ENCODE peak calls at places on chromosomes 12 and 14, in four cellular contexts. B is cardiac fibroblast, S is AG04450, J is lower leg skin. M is an unnamed sample.

GRCh38 chr12:1540690-1541089 is 53.7 kb downstream of the FBXL14 start:
- DNase-seq in B (no peak), S (no peak), J (no peak), M (no peak)

GRCh38 chr12:48296586-48297396 is 53.9 kb downstream of the ZNF641 start:
- DNase-seq in B (peak; percentile 83), S (peak; percentile 10), J (peak; percentile 89), M (peak; percentile 88)

GRCh38 chr14:54642950-54643695 is 76.2 kb downstream of the SAMD4A start:
- DNase-seq in B (peak; percentile 65), S (no peak), J (no peak), M (no peak)

GRCh38 chr12:79725987-79726386 is 35.2 kb upstream of the PAWR start:
- DNase-seq in B (peak; percentile 50), S (peak; percentile 24), J (no peak), M (no peak)

GRCh38 chr12:66648336-66648735 is 30.5 kb downstream of the GRIP1 start:
- DNase-seq in B (no peak), S (no peak), J (no peak), M (no peak)

GRCh38 chr14:31529053-31529452 is 32.2 kb upstream of the NUBPL start:
- DNase-seq in B (no peak), S (no peak), J (no peak), M (no peak)

GRCh38 chr12:95262808-95263207 is 45.2 kb downstream of the VEZT start:
- DNase-seq in B (peak; percentile 61), S (no peak), J (no peak), M (no peak)

GRCh38 chr12:126890097-126890496 is 1376.9 kb upstream of the TMEM132C start:
- DNase-seq in B (no peak), S (no peak), J (no peak), M (no peak)

GRCh38 chr12:111405856-111406473 is at the start of gene SH2B3:
- DNase-seq in B (no peak), S (no peak), J (peak; percentile 90), M (no peak)

GRCh38 chr12:53781218-53781801 is 29.5 kb upstream of the CISTR start:
- DNase-seq in B (no peak), S (no peak), J (no peak), M (no peak)

GRCh38 chr12:124457287-124458219 is 109.9 kb downstream of the NCOR2 start:
- DNase-seq in B (peak; percentile 69), S (no peak), J (peak; percentile 97), M (peak; percentile 95)

GRCh38 chr12:77761286-77761685 is 69.4 kb upstream of the NAV3 start:
- DNase-seq in B (no peak), S (no peak), J (no peak), M (no peak)

GRCh38 chr14:101927859-101928258 is 36.5 kb upstream of the DYNC1H1 start:
- DNase-seq in B (peak; percentile 98), S (peak; percentile 93), J (peak; percentile 94), M (peak; percentile 96)

GRCh38 chr12:126355346-126355745 is 1290.1 kb downstream of the AACS start:
- DNase-seq in B (no peak), S (no peak), J (no peak), M (no peak)

GRCh38 chr14:68950111-68950510 is 29.0 kb downstream of the ACTN1 start:
- DNase-seq in B (peak; percentile 64), S (no peak), J (no peak), M (no peak)

GRCh38 chr12:109645708-109646107 is 67.9 kb upstream of the FAM222A start:
- DNase-seq in B (no peak), S (no peak), J (no peak), M (no peak)

GRCh38 chr12:106871477-106871876 is 84.2 kb upstream of the TMEM263 start:
- DNase-seq in B (no peak), S (no peak), J (no peak), M (no peak)

GRCh38 chr12:49967042-49967776 is 5.5 kb downstream of the AQP5 start:
- DNase-seq in B (peak; percentile 92), S (peak; percentile 48), J (peak; percentile 98), M (peak; percentile 96)

GRCh38 chr12:3077572-3078081 is 448 bp downstream of the TSPAN9 start:
- DNase-seq in B (peak; percentile 72), S (no peak), J (no peak), M (peak; percentile 85)

GRCh38 chr14:68089146-68089715 is 269.7 kb downstream of the RAD51B start:
- DNase-seq in B (peak; percentile 56), S (no peak), J (no peak), M (peak; percentile 71)

GRCh38 chr12:5379737-5380496 is 52.0 kb upstream of the NTF3 start:
- DNase-seq in B (no peak), S (no peak), J (no peak), M (no peak)

GRCh38 chr12:46386877-46387629 is 14.5 kb upstream of the SLC38A2 start:
- DNase-seq in B (peak; percentile 87), S (no peak), J (no peak), M (no peak)

GRCh38 chr12:113777751-113778150 is 188.4 kb downstream of the RBM19 start:
- DNase-seq in B (no peak), S (no peak), J (no peak), M (no peak)

GRCh38 chr14:76863724-76864407 is 37.7 kb downstream of the LRRC74A start:
- DNase-seq in B (peak; percentile 51), S (no peak), J (no peak), M (peak; percentile 78)
- H3K4me3 ChIP-seq in B (no peak overlapping the region), S (no peak overlapping the region), J (no peak overlapping the region), M (no peak overlapping the region)

GRCh38 chr12:57235012-57235727 is 5.7 kb downstream of the SHMT2 start:
- DNase-seq in B (peak; percentile 90), S (no peak), J (no peak), M (peak; percentile 72)
- TF ChIP-seq CTCF in B (peak; percentile 25), S (no peak), J (no peak), M (no peak)

DNA sequence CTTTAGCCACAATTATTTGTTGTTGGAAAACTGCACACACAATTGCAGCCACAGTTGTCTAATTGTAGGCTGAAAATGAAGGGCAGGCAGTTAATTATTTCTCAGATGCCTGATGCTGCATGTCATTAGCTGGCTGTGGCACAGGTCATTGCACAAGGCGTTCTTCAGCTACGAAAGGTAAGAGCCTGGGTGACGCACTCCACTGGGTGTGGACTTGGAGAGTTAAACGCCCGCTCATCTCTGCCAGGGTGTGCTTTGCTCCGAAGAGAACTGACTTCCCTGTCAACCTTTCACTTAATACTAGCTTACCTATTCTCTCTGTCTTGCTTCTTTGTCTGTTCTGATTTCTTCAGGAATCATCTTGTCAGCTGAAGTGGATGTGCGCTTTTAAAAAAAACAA is 91.4 kb upstream of the CPM start:
- DNase-seq in B (no peak), S (no peak), J (peak; percentile 92), M (no peak)
- H3K4me3 ChIP-seq in B (no peak overlapping the region), S (no peak overlapping the region), J (no peak overlapping the region), M (no peak overlapping the region)

GRCh38 chr12:17928708-17929366 is 161.2 kb downstream of the RERGL start:
- DNase-seq in B (no peak), S (no peak), J (no peak), M (no peak)
- TF ChIP-seq CTCF in B (peak; percentile 26), S (no peak), J (no peak), M (no peak)

GRCh38 chr14:92654206-92654901 is 94.1 kb downstream of the LGMN start:
- DNase-seq in B (no peak), S (no peak), J (no peak), M (no peak)
- H3K4me3 ChIP-seq in B (no peak overlapping the region), S (no peak overlapping the region), J (no peak overlapping the region), M (no peak overlapping the region)

DNA sequence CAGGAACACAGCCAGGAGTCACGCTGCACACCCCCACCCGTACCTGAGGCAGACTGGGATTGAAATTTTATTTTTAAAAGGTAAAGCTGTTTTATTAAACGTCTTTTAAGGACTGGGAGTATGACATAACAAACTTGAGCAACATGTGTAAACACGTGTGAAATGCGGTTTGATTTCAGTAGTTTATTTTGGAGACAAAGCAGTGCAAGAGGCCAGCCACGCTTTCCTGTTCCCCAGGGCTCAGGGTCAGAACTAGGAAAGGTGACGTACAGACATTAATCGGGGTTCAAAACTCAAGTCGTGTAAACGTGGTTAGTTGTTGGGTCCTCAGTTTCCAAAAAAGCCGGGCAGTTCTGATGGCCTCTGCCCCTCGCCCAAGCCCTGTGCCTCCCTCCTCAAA is 16.7 kb downstream of the CHGA start:
- DNase-seq in B (no peak), S (no peak), J (no peak), M (no peak)
- TF ChIP-seq CTCF in B (no peak), S (no peak), J (no peak), M (no peak)

M was measured in sigmoid colon.